ENCODE peak calls at places on chromosomes 6 and 20, in four cellular contexts. R is HepG2, A is WTC11, B is GM12878. J is an unnamed sample.

GRCh38 chr6:134267917-134268361 is 50.0 kb downstream of the SGK1 start:
- DNase-seq in R (peak), A (peak), B (no peak), J (no peak)

GRCh38 chr6:11370191-11371018 is 137.9 kb upstream of the NEDD9 start:
- DNase-seq in R (no peak), A (no peak), B (no peak), J (no peak)

GRCh38 chr20:11080776-11081406 is 407.1 kb upstream of the JAG1 start:
- DNase-seq in R (no peak), A (no peak), B (no peak), J (no peak)

GRCh38 chr20:22341508-22341907 is 242.9 kb downstream of the FOXA2 start:
- DNase-seq in R (peak), A (no peak), B (no peak), J (no peak)

GRCh38 chr6:113082691-113083090 is 735.6 kb downstream of the RFPL4B start:
- DNase-seq in R (no peak), A (no peak), B (no peak), J (no peak)

GRCh38 chr6:43926644-43927524 is 156.9 kb downstream of the VEGFA start:
- DNase-seq in R (peak), A (peak), B (no peak), J (peak)

GRCh38 chr6:108988291-108988690 is 106.4 kb downstream of the SESN1 start:
- DNase-seq in R (no peak), A (no peak), B (no peak), J (no peak)

GRCh38 chr20:1671891-1672669 is 14.5 kb upstream of the SIRPG start:
- DNase-seq in R (no peak), A (no peak), B (no peak), J (no peak)

GRCh38 chr6:35312763-35313125 is 15.1 kb downstream of the DEF6 start:
- DNase-seq in R (no peak), A (no peak), B (no peak), J (no peak)

GRCh38 chr6:138610816-138611215 is 111.5 kb upstream of the NHSL1 start:
- DNase-seq in R (no peak), A (no peak), B (no peak), J (no peak)

GRCh38 chr6:7115452-7116223 is 7.9 kb downstream of the RREB1 start:
- DNase-seq in R (no peak), A (no peak), B (no peak), J (no peak)

GRCh38 chr6:74280130-74280692 is 584.2 kb downstream of the CD109 start:
- DNase-seq in R (no peak), A (no peak), B (no peak), J (no peak)

GRCh38 chr6:170360476-170360875 is 53.9 kb downstream of the FAM120B start:
- DNase-seq in R (no peak), A (no peak), B (no peak), J (no peak)

GRCh38 chr6:69584913-69585729 is 211.7 kb downstream of the LMBRD1 start:
- DNase-seq in R (no peak), A (no peak), B (peak), J (no peak)

GRCh38 chr6:43427406-43428111 is at the start of gene ABCC10:
- DNase-seq in R (peak), A (peak), B (peak), J (peak)

GRCh38 chr6:17207281-17207680 is 73.9 kb upstream of the RBM24 start:
- DNase-seq in R (no peak), A (no peak), B (no peak), J (no peak)

GRCh38 chr6:119501798-119502483 is 152.4 kb upstream of the MAN1A1 start:
- DNase-seq in R (no peak), A (no peak), B (peak), J (no peak)

GRCh38 chr20:4519530-4519929 is 202.2 kb upstream of the PRND start:
- DNase-seq in R (no peak), A (peak), B (no peak), J (peak)

GRCh38 chr6:164039954-164040375 is 625.4 kb downstream of the QKI start:
- DNase-seq in R (no peak), A (no peak), B (no peak), J (peak)

GRCh38 chr6:164040994-164041393 is 626.5 kb downstream of the QKI start:
- DNase-seq in R (no peak), A (no peak), B (no peak), J (no peak)

GRCh38 chr6:164034602-164035140 is 620.2 kb downstream of the QKI start:
- DNase-seq in R (no peak), A (no peak), B (no peak), J (no peak)

GRCh38 chr6:164037165-164037564 is 622.6 kb downstream of the QKI start:
- DNase-seq in R (no peak), A (no peak), B (no peak), J (no peak)

GRCh38 chr6:164035912-164036485 is 621.5 kb downstream of the QKI start:
- DNase-seq in R (no peak), A (no peak), B (no peak), J (no peak)
- TF ChIP-seq NR2C2 in R (no peak), A (no peak), B (no peak), J (no peak)

GRCh38 chr6:127069659-127070279 is 48.7 kb upstream of the RSPO3 start:
- DNase-seq in R (peak), A (no peak), B (no peak), J (no peak)
- TF ChIP-seq NR2C2 in R (no peak), A (no peak), B (no peak), J (no peak)

DNA sequence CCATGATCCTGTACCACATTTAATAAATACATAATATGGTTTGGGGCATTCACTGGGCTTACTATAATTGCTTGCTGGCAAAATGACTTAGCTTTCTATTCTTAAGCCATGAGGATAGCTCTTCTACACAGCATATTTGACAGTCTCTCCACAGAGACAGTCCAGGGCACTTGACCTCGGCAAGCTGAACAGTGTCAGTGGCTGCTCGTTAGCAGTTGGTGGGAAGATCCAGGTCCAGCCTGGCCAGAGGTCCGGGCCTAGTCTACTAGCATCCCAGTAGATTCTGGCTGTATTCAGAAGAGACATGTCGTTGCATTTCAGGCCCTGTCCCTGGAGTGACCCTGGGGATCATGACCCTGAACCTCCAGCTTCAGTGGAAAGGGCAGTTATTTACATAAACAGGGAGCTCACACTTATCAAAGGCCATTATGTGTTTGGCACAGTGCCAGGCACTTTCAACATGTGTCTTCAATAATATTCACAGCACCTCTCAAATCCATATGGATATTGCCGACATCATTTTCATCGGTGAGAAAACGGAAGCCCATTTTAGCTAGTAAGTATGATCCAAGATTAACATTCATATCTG is 139.0 kb downstream of the IMPG1 start:
- DNase-seq in R (peak), A (no peak), B (no peak), J (no peak)
- TF ChIP-seq NR2C2 in R (peak), A (no peak), B (no peak), J (no peak)

GRCh38 chr6:160883999-160884398 is 107.6 kb upstream of the MAP3K4 start:
- DNase-seq in R (no peak), A (no peak), B (no peak), J (no peak)

GRCh38 chr6:160883560-160883959 is 108.0 kb upstream of the MAP3K4 start:
- DNase-seq in R (no peak), A (no peak), B (no peak), J (no peak)

GRCh38 chr6:160882019-160882418 is 109.5 kb upstream of the MAP3K4 start:
- DNase-seq in R (no peak), A (no peak), B (no peak), J (no peak)

GRCh38 chr6:160881409-160881808 is 110.2 kb upstream of the MAP3K4 start:
- DNase-seq in R (no peak), A (no peak), B (no peak), J (no peak)

DNA sequence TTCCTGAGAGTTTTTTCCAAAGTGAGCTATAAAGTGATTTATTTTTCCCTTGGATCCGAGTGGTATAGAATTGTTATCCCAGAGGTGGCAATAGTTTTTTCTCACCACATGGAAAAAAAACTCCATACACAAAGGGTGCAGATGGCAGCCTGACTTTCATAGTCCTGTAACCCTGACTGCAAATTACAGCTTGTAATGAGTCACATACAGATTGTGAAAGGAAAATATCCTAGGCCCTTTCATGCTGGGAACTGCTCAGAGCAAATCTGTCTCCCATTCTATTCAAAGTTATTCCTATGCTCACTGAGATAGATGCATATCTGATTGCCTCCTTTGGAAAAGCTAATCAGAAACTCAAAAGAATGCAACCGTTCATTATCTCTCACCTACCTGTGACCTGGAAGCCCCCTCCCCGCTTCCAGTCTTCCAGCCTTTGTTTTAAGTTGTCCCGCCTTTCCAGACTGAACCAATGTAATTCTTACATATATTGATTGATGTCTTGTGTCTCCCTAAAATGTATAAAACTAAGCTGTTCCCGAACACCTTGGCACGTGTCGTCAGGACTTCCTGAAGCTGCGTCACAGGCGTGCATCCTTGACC is 108.7 kb upstream of the MAP3K4 start:
- DNase-seq in R (no peak), A (no peak), B (no peak), J (no peak)
- TF ChIP-seq NR2C2 in R (no peak), A (no peak), B (no peak), J (no peak)

DNA sequence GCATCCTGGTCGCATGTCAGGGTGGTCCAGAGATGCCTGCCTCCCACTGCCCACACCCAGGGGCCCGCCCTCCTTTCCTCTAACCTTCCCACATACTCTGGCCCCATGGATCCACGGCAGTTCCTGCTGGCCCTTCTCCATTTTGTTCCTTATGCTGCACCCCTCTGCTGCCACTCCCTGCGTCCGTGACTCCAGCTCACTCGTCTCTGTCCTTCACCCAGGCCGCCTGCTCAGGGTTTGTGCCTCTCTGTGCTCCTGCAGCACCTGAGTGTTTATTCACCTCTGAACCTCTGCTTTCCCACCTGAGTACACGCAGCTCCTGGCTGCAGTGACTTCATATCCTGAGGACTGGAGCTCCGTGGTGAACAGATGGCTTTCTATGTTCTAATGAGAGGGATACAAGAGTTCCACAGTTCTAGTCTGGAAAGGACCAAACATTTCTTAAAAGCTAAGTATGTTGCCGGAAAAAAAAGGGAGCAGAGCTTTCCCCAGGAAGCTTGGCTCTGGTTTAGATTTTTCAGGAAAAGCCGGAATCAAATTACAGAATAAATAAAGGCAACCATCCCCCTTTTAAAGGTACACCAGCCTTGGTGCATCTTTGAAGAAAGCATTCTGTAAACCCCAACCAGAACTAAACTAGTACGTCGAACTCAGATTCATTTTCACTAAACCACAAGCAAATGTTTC is 1.5 kb upstream of the GNRH2 start:
- DNase-seq in R (no peak), A (peak), B (no peak), J (no peak)
- TF ChIP-seq NR2C2 in R (no peak), A (no peak), B (no peak), J (no peak)

DNA sequence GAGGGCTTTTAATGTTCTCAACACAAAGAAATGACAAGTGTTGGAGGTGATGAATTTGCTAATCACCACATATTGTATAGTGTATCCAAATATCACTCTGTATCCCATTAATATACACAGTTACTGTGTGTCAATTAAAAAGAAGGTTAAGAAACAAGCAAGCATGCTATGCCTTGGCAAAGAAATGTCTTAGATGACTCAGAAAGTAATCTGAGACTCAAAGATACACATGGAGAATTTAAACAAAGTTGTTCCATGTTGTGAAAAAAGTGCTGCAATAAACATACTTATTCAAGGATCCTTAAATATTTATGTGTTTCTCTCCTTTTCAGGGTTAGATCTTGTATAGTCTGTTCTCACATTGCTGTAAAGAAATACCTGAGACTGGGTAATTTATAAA is 300.9 kb downstream of the DHX35 start:
- DNase-seq in R (no peak), A (no peak), B (no peak), J (no peak)
- TF ChIP-seq NR2C2 in R (no peak), A (no peak), B (no peak), J (no peak)

GRCh38 chr20:20491110-20491783 is 123.3 kb downstream of the INSM1 start:
- DNase-seq in R (no peak), A (no peak), B (no peak), J (no peak)
- TF ChIP-seq NR2C2 in R (no peak), A (no peak), B (no peak), J (no peak)

GRCh38 chr20:57426156-57426769 is 35.1 kb downstream of the RBM38 start:
- DNase-seq in R (no peak), A (no peak), B (no peak), J (no peak)
- TF ChIP-seq NR2C2 in R (no peak), A (no peak), B (no peak), J (no peak)

J was measured in K562.